ENCODE peak calls at places on chromosomes 12 and 14, in nine cellular contexts. R, Q, U, L, J, O, G, N and S are unnamed samples.

GRCh38 chr14:101087614-101088394 is 184.3 kb upstream of the RTL1 start:
- DNase-seq in R (no peak), Q (no peak), U (peak), L (no peak), J (peak), O (no peak), G (no peak), N (no peak), S (no peak)

GRCh38 chr12:130988261-130989175 is 34.8 kb downstream of the ADGRD1 start:
- DNase-seq in R (no peak), Q (no peak), U (no peak), L (no peak), J (peak), O (no peak), G (no peak), N (no peak), S (no peak)

GRCh38 chr14:68172664-68173063 is 353.1 kb downstream of the RAD51B start:
- DNase-seq in R (no peak), Q (no peak), U (no peak), L (no peak), J (no peak), O (no peak), G (no peak), N (no peak), S (no peak)

GRCh38 chr12:12622418-12622817 is 10.7 kb downstream of the CREBL2 start:
- DNase-seq in R (no peak), Q (no peak), U (no peak), L (no peak), J (no peak), O (no peak), G (no peak), N (peak), S (no peak)

GRCh38 chr12:58540480-58541299 is 379.6 kb downstream of the LRIG3 start:
- DNase-seq in R (peak), Q (peak), U (peak), L (peak), J (peak), O (no peak), G (no peak), N (peak), S (no peak)

GRCh38 chr12:109709401-109710278 is 4.0 kb upstream of the FAM222A start:
- DNase-seq in R (no peak), Q (no peak), U (no peak), L (no peak), J (no peak), O (no peak), G (no peak), N (no peak), S (no peak)

GRCh38 chr12:105812356-105812755 is 326.4 kb downstream of the NUAK1 start:
- DNase-seq in R (no peak), Q (no peak), U (no peak), L (no peak), J (no peak), O (no peak), G (no peak), N (no peak), S (no peak)

GRCh38 chr14:68797180-68797670 is 4.4 kb upstream of the ZFP36L1 start:
- DNase-seq in R (peak), Q (no peak), U (no peak), L (no peak), J (no peak), O (no peak), G (no peak), N (no peak), S (no peak)

GRCh38 chr14:70595443-70596185 is 4.8 kb downstream of the MED6 start:
- DNase-seq in R (no peak), Q (no peak), U (no peak), L (no peak), J (no peak), O (no peak), G (no peak), N (no peak), S (no peak)

GRCh38 chr14:23078692-23079116 is 16.2 kb downstream of the ACIN1 start:
- DNase-seq in R (peak), Q (no peak), U (no peak), L (peak), J (peak), O (no peak), G (no peak), N (no peak), S (peak)

GRCh38 chr12:41361791-41362190 is 173.7 kb downstream of the PDZRN4 start:
- DNase-seq in R (no peak), Q (no peak), U (no peak), L (no peak), J (no peak), O (no peak), G (no peak), N (no peak), S (no peak)

GRCh38 chr14:59190372-59190771 is 1.9 kb downstream of the DAAM1 start:
- DNase-seq in R (no peak), Q (peak), U (no peak), L (no peak), J (no peak), O (no peak), G (no peak), N (peak), S (no peak)

GRCh38 chr14:60561845-60562746 is 53.1 kb downstream of the SIX6 start:
- DNase-seq in R (peak), Q (peak), U (no peak), L (peak), J (peak), O (no peak), G (no peak), N (peak), S (no peak)

GRCh38 chr14:104288272-104288671 is 149.9 kb downstream of the KIF26A start:
- DNase-seq in R (no peak), Q (no peak), U (peak), L (no peak), J (peak), O (no peak), G (no peak), N (no peak), S (peak)

GRCh38 chr14:104328607-104329006 is 190.2 kb downstream of the KIF26A start:
- DNase-seq in R (no peak), Q (no peak), U (no peak), L (no peak), J (no peak), O (no peak), G (no peak), N (no peak), S (no peak)

GRCh38 chr12:65902504-65902903 is 78.2 kb downstream of the HMGA2 start:
- DNase-seq in R (no peak), Q (no peak), U (no peak), L (no peak), J (no peak), O (no peak), G (no peak), N (peak), S (no peak)

GRCh38 chr14:77646907-77647306 is 30.5 kb upstream of the SPTLC2 start:
- DNase-seq in R (no peak), Q (no peak), U (no peak), L (no peak), J (no peak), O (no peak), G (no peak), N (no peak), S (no peak)

GRCh38 chr12:122501489-122501989 is 807 bp upstream of the ZCCHC8 start:
- DNase-seq in R (no peak), Q (no peak), U (no peak), L (no peak), J (no peak), O (no peak), G (no peak), N (peak), S (no peak)

GRCh38 chr12:53695148-53696138 is 19.6 kb upstream of the ATP5MC2 start:
- DNase-seq in R (peak), Q (no peak), U (peak), L (peak), J (peak), O (no peak), G (no peak), N (no peak), S (no peak)

GRCh38 chr12:70305794-70306193 is 60.3 kb upstream of the KCNMB4 start:
- DNase-seq in R (no peak), Q (no peak), U (no peak), L (no peak), J (no peak), O (no peak), G (no peak), N (no peak), S (no peak)

GRCh38 chr12:45918818-45919217 is 71.6 kb downstream of the SCAF11 start:
- DNase-seq in R (no peak), Q (no peak), U (no peak), L (no peak), J (no peak), O (no peak), G (no peak), N (no peak), S (no peak)

GRCh38 chr14:95619785-95620417 is 66.3 kb upstream of the TCL1B start:
- DNase-seq in R (peak), Q (no peak), U (no peak), L (no peak), J (no peak), O (no peak), G (no peak), N (no peak), S (no peak)

GRCh38 chr14:80567905-80568512 is 356.7 kb upstream of the DIO2 start:
- DNase-seq in R (no peak), Q (no peak), U (no peak), L (peak), J (no peak), O (no peak), G (no peak), N (no peak), S (no peak)

GRCh38 chr14:104263671-104264358 is 125.4 kb downstream of the KIF26A start:
- DNase-seq in R (no peak), Q (no peak), U (peak), L (no peak), J (no peak), O (no peak), G (no peak), N (no peak), S (no peak)

GRCh38 chr12:102675672-102676071 is 195.3 kb upstream of the IGF1 start:
- DNase-seq in R (no peak), Q (no peak), U (no peak), L (no peak), J (no peak), O (no peak), G (no peak), N (no peak), S (no peak)